ENCODE peak calls at places on chromosomes 1 and 21, in nine cellular contexts. S is left lung, C is ovary, R is K562, T is psoas muscle, V is H9, D is aorta, A is mammary epithelial cell, N is MM.1S. F is an unnamed sample. For H3K9me3 and H3K4me1, the result is how much of the 10 kb centered on the place peaks cover.

GRCh38 chr1:108644984-108645383 is 15.9 kb downstream of the HENMT1 start:
- DNase-seq in C (no peak), S (no peak), T (no peak), V (no peak), R (no peak), A (no peak), D (no peak), N (no peak), F (no peak)

GRCh38 chr21:39630191-39630591 is 17.5 kb downstream of the B3GALT5 start:
- DNase-seq in A (no peak), R (no peak), V (no peak), C (no peak), D (no peak), N (no peak), S (no peak), T (no peak), F (no peak)

GRCh38 chr1:183235503-183235902 is 49.4 kb downstream of the LAMC2 start:
- DNase-seq in C (peak), D (no peak), A (no peak), V (no peak), T (no peak), N (no peak), R (no peak), S (no peak), F (no peak)

GRCh38 chr1:204102029-204102611 is 29.2 kb downstream of the SOX13 start:
- DNase-seq in C (no peak), N (no peak), T (no peak), V (no peak), D (no peak), R (no peak), S (no peak), A (no peak), F (no peak)

GRCh38 chr1:64396817-64397216 is 73.1 kb upstream of the CACHD1 start:
- DNase-seq in A (no peak), D (no peak), T (no peak), V (peak), R (no peak), S (no peak), N (no peak), C (no peak), F (no peak)

GRCh38 chr1:152188673-152189591 is 29.9 kb upstream of the RPTN start:
- DNase-seq in C (peak), S (peak), N (peak), D (peak), A (peak), T (peak), V (peak), R (peak), F (peak)

GRCh38 chr1:116292929-116293725 is 79.9 kb upstream of the ATP1A1 start:
- DNase-seq in D (no peak), S (no peak), V (no peak), N (no peak), T (no peak), R (no peak), A (no peak), C (no peak), F (no peak)

GRCh38 chr1:183493540-183494245 is 21.4 kb downstream of the SMG7 start:
- DNase-seq in R (no peak), S (peak), T (no peak), N (no peak), D (no peak), A (no peak), V (no peak), C (no peak), F (no peak)

GRCh38 chr21:44696572-44696971 is 400 bp upstream of the KRTAP10-12 start:
- DNase-seq in D (no peak), A (no peak), C (no peak), S (no peak), R (no peak), V (no peak), N (no peak), T (no peak), F (no peak)

GRCh38 chr1:101200513-101200912 is 36.3 kb upstream of the S1PR1 start:
- DNase-seq in V (peak), S (no peak), T (no peak), A (peak), C (no peak), N (no peak), D (no peak), R (no peak), F (no peak)

GRCh38 chr1:41390171-41390570 is 28.9 kb downstream of the FOXO6 start:
- DNase-seq in T (no peak), A (no peak), N (no peak), S (no peak), R (no peak), V (no peak), D (no peak), C (no peak), F (no peak)

GRCh38 chr1:46442317-46443161 is 47.1 kb upstream of the DMBX1 start:
- DNase-seq in N (peak), C (peak), V (peak), D (peak), A (peak), S (peak), T (peak), R (peak), F (peak)

GRCh38 chr1:22978299-22978698 is 5.6 kb upstream of the LACTBL1 start:
- DNase-seq in R (no peak), A (peak), T (no peak), S (no peak), D (no peak), C (no peak), V (no peak), N (no peak), F (no peak)

GRCh38 chr1:230215049-230215448 is 148.0 kb downstream of the GALNT2 start:
- DNase-seq in R (no peak), T (peak), N (no peak), D (peak), C (peak), A (no peak), V (peak), S (no peak), F (peak)

GRCh38 chr1:241074507-241074906 is 282.5 kb downstream of the RGS7 start:
- DNase-seq in T (no peak), C (no peak), R (no peak), V (no peak), S (no peak), A (peak), D (no peak), N (no peak), F (no peak)

GRCh38 chr1:156213644-156213966 is 798 bp downstream of the PMF1 start:
- DNase-seq in T (no peak), N (no peak), R (no peak), C (no peak), D (no peak), V (no peak), A (no peak), S (no peak), F (no peak)

GRCh38 chr1:154888757-154889156 is 18.7 kb upstream of the KCNN3 start:
- DNase-seq in V (no peak), T (no peak), N (no peak), S (no peak), D (no peak), A (no peak), R (no peak), C (no peak), F (no peak)

GRCh38 chr1:7455796-7456568 is 315.1 kb upstream of the VAMP3 start:
- DNase-seq in T (no peak), A (no peak), S (no peak), C (no peak), V (no peak), R (no peak), D (no peak), N (no peak), F (no peak)

GRCh38 chr21:37364722-37365121 is 1.9 kb upstream of the DYRK1A start:
- DNase-seq in R (peak), D (no peak), V (no peak), S (no peak), C (no peak), N (no peak), T (no peak), A (no peak), F (no peak)

GRCh38 chr1:205519541-205520131 is 15.2 kb downstream of the CDK18 start:
- DNase-seq in N (no peak), C (no peak), R (no peak), S (no peak), T (no peak), D (no peak), A (no peak), V (peak), F (no peak)

GRCh38 chr1:180234369-180235076 is 4.5 kb downstream of the LHX4 start:
- DNase-seq in T (no peak), N (no peak), D (no peak), C (no peak), V (peak), R (no peak), S (no peak), A (no peak), F (no peak)

GRCh38 chr1:159957824-159958268 is 3.8 kb upstream of the SLAMF9 start:
- DNase-seq in R (peak), T (no peak), V (peak), N (no peak), D (no peak), C (no peak), S (no peak), A (no peak), F (no peak)

GRCh38 chr1:61182049-61182448 is 99.7 kb downstream of the NFIA start:
- DNase-seq in C (no peak), N (no peak), A (no peak), D (no peak), R (no peak), S (no peak), T (no peak), V (no peak), F (no peak)

GRCh38 chr1:4402032-4402431 is 252.4 kb upstream of the AJAP1 start:
- DNase-seq in S (no peak), D (no peak), R (no peak), C (no peak), A (no peak), T (no peak), V (no peak), N (no peak), F (no peak)

GRCh38 chr1:113701429-113701828 is 57.9 kb downstream of the PHTF1 start:
- DNase-seq in D (no peak), C (no peak), V (peak), S (no peak), R (no peak), N (no peak), T (no peak), A (no peak), F (no peak)

GRCh38 chr1:157948547-157949152 is 44.8 kb upstream of the KIRREL1 start:
- DNase-seq in A (peak), D (no peak), N (peak), V (peak), C (no peak), R (no peak), S (no peak), T (no peak), F (no peak)

GRCh38 chr1:92323473-92324453 is 24.9 kb downstream of the RPAP2 start:
- DNase-seq in V (no peak), A (peak), S (no peak), T (no peak), D (no peak), R (no peak), C (no peak), N (peak), F (no peak)

GRCh38 chr1:207858271-207858670 is 52.7 kb downstream of the CD34 start:
- DNase-seq in N (no peak), S (no peak), A (no peak), C (no peak), R (no peak), V (no peak), D (no peak), T (no peak), F (no peak)

GRCh38 chr1:40153073-40153770 is 8.0 kb upstream of the RLF start:
- DNase-seq in C (no peak), T (no peak), D (no peak), S (no peak), V (no peak), A (peak), N (peak), R (peak), F (no peak)

GRCh38 chr1:1293258-1293617 is 13.0 kb downstream of the SCNN1D start:
- DNase-seq in D (no peak), T (peak), A (no peak), C (no peak), V (no peak), S (no peak), R (no peak), N (no peak), F (no peak)

GRCh38 chr1:20739225-20739624 is 6.7 kb upstream of the SH2D5 start:
- DNase-seq in V (no peak), N (no peak), S (no peak), T (no peak), R (no peak), C (no peak), D (no peak), A (no peak), F (no peak)

GRCh38 chr1:17348593-17349234 is 23.3 kb upstream of the PADI6 start:
- DNase-seq in S (no peak), A (no peak), R (no peak), V (no peak), C (no peak), D (peak), N (no peak), T (no peak), F (peak)

GRCh38 chr1:221016757-221017156 is 137.5 kb downstream of the HLX start:
- DNase-seq in A (no peak), V (no peak), N (no peak), R (no peak), C (no peak), S (no peak), T (no peak), D (no peak), F (no peak)
- H3K9me3 ChIP-seq in A (under half), V (under half), N (under half), R (under half), C (under half), S (under half), T (under half), D (under half), F (under half)

GRCh38 chr1:30747028-30748008 is 10.3 kb downstream of the LAPTM5 start:
- DNase-seq in S (no peak), A (no peak), V (no peak), N (peak), T (no peak), R (no peak), C (no peak), D (no peak), F (no peak)

GRCh38 chr1:30749691-30750583 is 7.6 kb downstream of the LAPTM5 start:
- DNase-seq in A (no peak), S (no peak), N (peak), D (no peak), C (no peak), V (no peak), T (no peak), R (no peak), F (no peak)

GRCh38 chr1:30746212-30747027 is 11.2 kb downstream of the LAPTM5 start:
- DNase-seq in V (no peak), D (no peak), C (no peak), A (no peak), T (no peak), S (no peak), R (no peak), N (peak), F (no peak)

GRCh38 chr1:30748699-30749401 is 8.7 kb downstream of the LAPTM5 start:
- DNase-seq in T (no peak), V (no peak), C (no peak), S (no peak), A (no peak), N (no peak), R (no peak), D (no peak), F (no peak)

GRCh38 chr1:30748098-30748698 is 9.4 kb downstream of the LAPTM5 start:
- DNase-seq in D (no peak), N (peak), T (no peak), A (peak), V (no peak), R (no peak), S (no peak), C (no peak), F (no peak)
- H3K4me1 ChIP-seq in D (under half), N (half or more), T (under half), A (under half), V (under half), R (under half), S (under half), C (under half), F (under half)

GRCh38 chr1:86636898-86637297 is 67.5 kb upstream of the SH3GLB1 start:
- DNase-seq in C (no peak), S (no peak), R (no peak), D (no peak), A (peak), V (no peak), T (no peak), N (no peak), F (no peak)

GRCh38 chr1:86645866-86646647 is 58.3 kb upstream of the SH3GLB1 start:
- DNase-seq in N (no peak), T (no peak), R (no peak), A (peak), S (no peak), C (no peak), V (no peak), D (no peak), F (no peak)

GRCh38 chr1:86640161-86640560 is 64.2 kb upstream of the SH3GLB1 start:
- DNase-seq in N (no peak), C (no peak), S (no peak), V (no peak), T (no peak), D (no peak), A (no peak), R (no peak), F (no peak)

DNA sequence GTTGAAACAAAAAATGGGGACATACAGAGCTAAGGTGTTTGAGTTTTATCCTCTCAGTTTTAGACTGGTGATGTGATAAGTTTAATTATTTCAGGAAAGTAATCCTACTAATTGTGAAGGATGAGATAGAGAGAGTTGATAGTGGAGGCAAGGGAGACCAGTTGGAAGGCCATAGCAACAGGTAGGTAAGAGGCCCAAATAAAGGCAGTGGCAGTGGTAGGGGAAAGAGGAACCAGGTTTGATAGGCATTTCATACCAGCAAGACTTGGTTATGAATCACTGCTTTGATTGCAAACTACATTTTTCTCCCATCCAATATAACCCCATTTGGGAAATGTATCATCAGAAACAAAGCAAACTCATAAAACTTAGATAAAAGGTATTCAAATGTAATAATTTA is 63.1 kb upstream of the SH3GLB1 start:
- DNase-seq in N (no peak), S (no peak), C (no peak), V (no peak), T (no peak), A (peak), D (no peak), R (no peak), F (no peak)
- H3K9me3 ChIP-seq in N (under half), S (under half), C (under half), V (under half), T (under half), A (under half), D (under half), R (under half), F (under half)

GRCh38 chr21:41763398-41763931 is 3.4 kb downstream of the RIPK4 start:
- DNase-seq in T (no peak), V (no peak), N (no peak), S (no peak), D (peak), A (peak), R (no peak), C (no peak), F (no peak)
- H3K4me1 ChIP-seq in T (under half), V (under half), N (under half), S (under half), D (under half), A (half or more), R (under half), C (under half), F (under half)

DNA sequence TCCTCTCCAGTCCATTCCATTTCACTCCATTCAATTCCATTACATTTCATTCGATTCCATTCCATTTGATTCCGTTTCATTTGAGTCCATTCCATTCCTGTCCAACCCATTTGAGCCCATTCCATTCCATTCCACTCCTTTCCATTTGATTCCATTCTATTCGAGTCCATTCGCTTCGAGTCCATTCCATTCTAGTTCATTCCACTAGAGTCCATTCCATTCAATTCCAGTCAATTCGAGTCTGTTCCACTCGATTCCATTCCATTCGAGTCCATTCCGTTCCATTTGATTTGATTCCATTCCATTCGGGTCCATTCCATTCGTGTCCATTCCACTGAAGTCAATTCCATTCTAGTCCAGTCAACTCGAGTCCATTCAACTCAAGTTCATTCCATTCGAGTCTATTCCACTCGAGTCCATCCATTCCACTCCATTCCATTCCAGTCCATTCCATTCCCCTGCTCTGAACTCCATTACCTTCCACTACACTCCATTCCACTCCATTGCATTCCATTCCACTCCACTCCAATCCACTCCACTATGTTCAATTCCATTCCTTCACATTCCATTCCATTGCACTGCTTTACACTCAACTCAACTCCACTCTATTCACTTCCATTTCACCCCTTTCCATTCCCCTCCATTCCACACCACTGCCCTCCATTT is 2569.4 kb upstream of the TPTE start:
- DNase-seq in N (no peak), C (no peak), D (no peak), A (no peak), R (no peak), T (no peak), V (no peak), S (no peak), F (no peak)
- H3K9me3 ChIP-seq in N (under half), C (under half), D (under half), A (half or more), R (under half), T (half or more), V (under half), S (half or more), F (half or more)

DNA sequence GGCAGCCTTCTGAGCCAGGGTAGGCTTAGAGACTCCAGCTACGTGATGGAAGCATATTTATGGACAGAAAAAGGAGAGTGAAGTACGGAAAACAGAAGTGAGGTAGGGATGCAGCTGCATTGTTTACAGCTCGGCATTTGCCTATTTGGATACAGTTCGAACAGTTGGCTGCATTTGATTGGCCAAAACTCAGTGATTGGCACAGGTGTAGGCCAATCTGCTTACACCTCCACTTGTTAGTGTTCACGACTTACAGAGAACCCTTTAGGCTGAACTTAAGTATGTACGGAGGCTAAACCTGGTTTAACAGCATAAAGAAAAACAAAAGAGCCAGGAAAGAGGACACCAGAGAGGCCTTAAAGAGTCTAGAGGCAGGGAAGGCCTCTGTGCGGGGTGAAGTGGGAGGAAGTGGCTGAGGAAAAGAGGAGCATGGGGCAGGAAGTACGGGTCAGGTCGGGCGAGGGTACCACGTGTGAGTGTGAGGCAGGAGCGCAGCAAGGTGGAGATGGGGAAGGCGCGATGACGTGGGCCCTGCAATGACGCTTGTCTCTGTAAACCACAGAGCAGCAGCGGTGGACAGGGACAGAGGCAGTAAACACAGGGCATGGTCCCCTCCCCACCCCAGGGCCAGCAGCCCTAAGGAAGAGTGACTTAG is 32.0 kb downstream of the RSPH1 start:
- DNase-seq in R (peak), T (peak), C (no peak), S (peak), A (peak), N (peak), D (peak), V (peak), F (peak)
- H3K4me1 ChIP-seq in R (under half), T (under half), C (under half), S (under half), A (under half), N (half or more), D (under half), V (under half), F (under half)

GRCh38 chr1:147110434-147110833 is 61.8 kb downstream of the PRKAB2 start:
- DNase-seq in V (no peak), R (no peak), A (no peak), N (no peak), D (no peak), C (no peak), T (no peak), S (no peak), F (no peak)
- H3K9me3 ChIP-seq in V (under half), R (under half), A (under half), N (under half), D (under half), C (under half), T (under half), S (under half), F (under half)

GRCh38 chr1:93699676-93700168 is 18.1 kb upstream of the BCAR3 start:
- DNase-seq in R (no peak), N (no peak), S (no peak), T (no peak), A (no peak), V (no peak), C (no peak), D (no peak), F (no peak)
- H3K4me1 ChIP-seq in R (under half), N (under half), S (under half), T (under half), A (half or more), V (under half), C (under half), D (under half), F (under half)